ENCODE peak calls at places on chromosome 21, in seven cellular contexts. U is neural progenitor cell, P is PC-3, J is hepatocyte, Y is GM23338, O is MM.1S, X is OCI-LY7. L is an unnamed sample.

GRCh38 chr21:41111681-41112080 is 56.3 kb upstream of the BACE2 start:
- DNase-seq in U (no peak), P (no peak), J (no peak), Y (no peak), O (no peak), X (no peak), L (no peak)

GRCh38 chr21:36709030-36709867 is 10.3 kb downstream of the SIM2 start:
- DNase-seq in U (peak), P (no peak), J (no peak), Y (peak), O (no peak), X (no peak), L (no peak)

GRCh38 chr21:30044447-30045064 is 104.8 kb upstream of the GRIK1 start:
- DNase-seq in U (peak), P (peak), J (peak), Y (peak), O (peak), X (peak), L (peak)

GRCh38 chr21:36610201-36610600 is 88.7 kb upstream of the SIM2 start:
- DNase-seq in U (no peak), P (peak), J (no peak), Y (no peak), O (no peak), X (no peak), L (no peak)

GRCh38 chr21:14452842-14453241 is 69.9 kb upstream of the HSPA13 start:
- DNase-seq in U (no peak), P (no peak), J (no peak), Y (no peak), O (no peak), X (no peak), L (no peak)

GRCh38 chr21:33684923-33685560 is 42.7 kb downstream of the ITSN1 start:
- DNase-seq in U (no peak), P (no peak), J (no peak), Y (peak), O (peak), X (no peak), L (no peak)

GRCh38 chr21:22900511-22900910 is 1902.3 kb downstream of the NCAM2 start:
- DNase-seq in U (no peak), P (peak), J (no peak), Y (no peak), O (no peak), X (no peak), L (no peak)

GRCh38 chr21:39123375-39123774 is 59.9 kb downstream of the PSMG1 start:
- DNase-seq in U (no peak), P (no peak), J (no peak), Y (no peak), O (no peak), X (no peak), L (no peak)

GRCh38 chr21:28719731-28720130 is 272.9 kb downstream of the LTN1 start:
- DNase-seq in U (no peak), P (no peak), J (no peak), Y (no peak), O (no peak), X (no peak), L (peak)

GRCh38 chr21:31132574-31133242 is 94.4 kb upstream of the KRTAP19-8 start:
- DNase-seq in U (no peak), P (no peak), J (no peak), Y (no peak), O (peak), X (no peak), L (peak)

GRCh38 chr21:32348604-32349332 is 44.0 kb downstream of the URB1 start:
- DNase-seq in U (no peak), P (no peak), J (no peak), Y (no peak), O (no peak), X (no peak), L (no peak)

GRCh38 chr21:36321325-36322082 is 1.5 kb downstream of the MORC3 start:
- DNase-seq in U (peak), P (peak), J (peak), Y (peak), O (no peak), X (peak), L (peak)

GRCh38 chr21:45482899-45483821 is 59.1 kb downstream of the SLC19A1 start:
- DNase-seq in U (no peak), P (no peak), J (no peak), Y (no peak), O (no peak), X (no peak), L (no peak)
- H3K4me3 ChIP-seq in U (no peak), P (no peak), J (no peak), Y (no peak), O (no peak), X (no peak), L (no peak)

DNA sequence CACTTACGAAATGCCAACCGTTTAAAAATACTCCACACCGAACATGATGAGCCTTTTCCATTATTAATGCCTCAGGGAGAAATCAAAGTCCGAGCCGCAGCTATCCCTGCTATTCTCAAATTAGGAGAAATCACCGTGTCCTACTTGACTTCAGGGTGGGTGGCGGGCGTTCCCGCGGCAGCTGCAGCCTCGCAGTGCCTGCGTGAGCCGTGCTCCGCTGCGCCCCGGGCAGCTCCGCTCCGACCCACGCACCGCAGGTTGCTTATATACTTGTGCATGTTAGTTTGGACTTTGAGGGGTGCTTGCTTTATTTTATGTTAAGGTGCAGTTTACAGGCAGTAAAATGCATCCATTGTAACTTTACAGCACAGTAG is 35.6 kb upstream of the PCBP3 start:
- DNase-seq in U (no peak), P (no peak), J (no peak), Y (no peak), O (no peak), X (no peak), L (no peak)
- TF ChIP-seq EZH2phosphoT487 in U (no peak), P (no peak), J (no peak), Y (no peak), O (no peak), X (no peak), L (no peak)

GRCh38 chr21:42140196-42140934 is 69.2 kb downstream of the UMODL1 start:
- DNase-seq in U (no peak), P (no peak), J (no peak), Y (no peak), O (no peak), X (no peak), L (no peak)
- H3K4me3 ChIP-seq in U (no peak), P (no peak), J (no peak), Y (no peak), O (no peak), X (no peak), L (no peak)

GRCh38 chr21:15604424-15604823 is 125.4 kb upstream of the USP25 start:
- DNase-seq in U (no peak), P (peak), J (no peak), Y (peak), O (no peak), X (no peak), L (peak)
- TF ChIP-seq EZH2phosphoT487 in U (no peak), P (no peak), J (no peak), Y (no peak), O (no peak), X (no peak), L (no peak)

DNA sequence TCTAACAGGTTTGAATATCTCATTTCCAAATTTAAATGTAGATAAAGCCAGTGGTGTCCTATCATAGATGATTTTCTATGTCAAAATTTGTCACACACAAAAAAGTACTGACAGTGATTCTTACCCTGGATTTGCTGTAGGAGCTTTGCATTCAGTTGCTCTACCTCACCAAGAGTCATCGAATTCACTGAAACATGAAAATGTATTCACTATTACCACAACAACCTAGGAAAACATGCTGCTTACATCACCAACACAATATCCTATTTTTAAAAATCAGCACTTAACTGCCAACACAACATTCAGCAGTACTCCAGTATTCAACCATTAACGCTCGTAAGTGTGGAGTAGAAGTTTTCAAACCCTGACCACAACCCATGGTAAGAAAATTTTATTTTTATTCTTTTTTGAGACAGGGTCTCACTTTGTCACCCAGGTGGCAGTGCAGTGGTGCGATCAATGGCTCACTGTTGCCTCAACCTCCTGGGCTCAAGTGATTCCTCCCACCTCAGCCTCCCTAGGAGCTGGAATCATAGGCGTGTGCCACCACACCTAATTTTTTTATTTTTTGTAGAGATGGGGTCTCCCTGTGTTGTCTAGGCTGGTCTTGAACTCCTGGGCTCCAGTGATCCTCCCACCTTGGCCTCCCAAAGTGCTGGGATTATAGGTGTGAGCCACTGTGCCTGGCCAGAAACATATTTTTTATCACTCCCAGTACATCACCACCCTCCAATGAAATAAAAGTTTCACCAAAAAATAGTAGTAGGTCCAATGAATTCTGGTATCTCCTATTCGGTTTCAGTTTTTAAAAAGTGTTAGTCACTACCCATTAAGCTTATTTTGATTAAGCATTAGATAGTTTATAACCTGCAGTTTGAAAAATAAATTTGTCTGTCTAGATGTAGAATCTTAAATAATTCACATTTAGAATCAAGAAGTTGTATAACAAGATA is 23.8 kb downstream of the C21orf91 start:
- DNase-seq in U (no peak), P (no peak), J (no peak), Y (no peak), O (no peak), X (no peak), L (no peak)
- H3K4me3 ChIP-seq in U (no peak), P (no peak), J (no peak), Y (no peak), O (no peak), X (no peak), L (no peak)

GRCh38 chr21:35026617-35027557 is 22.2 kb downstream of the RUNX1 start:
- DNase-seq in U (peak), P (no peak), J (peak), Y (peak), O (peak), X (peak), L (peak)
- TF ChIP-seq EZH2phosphoT487 in U (no peak), P (no peak), J (no peak), Y (no peak), O (no peak), X (no peak), L (no peak)

DNA sequence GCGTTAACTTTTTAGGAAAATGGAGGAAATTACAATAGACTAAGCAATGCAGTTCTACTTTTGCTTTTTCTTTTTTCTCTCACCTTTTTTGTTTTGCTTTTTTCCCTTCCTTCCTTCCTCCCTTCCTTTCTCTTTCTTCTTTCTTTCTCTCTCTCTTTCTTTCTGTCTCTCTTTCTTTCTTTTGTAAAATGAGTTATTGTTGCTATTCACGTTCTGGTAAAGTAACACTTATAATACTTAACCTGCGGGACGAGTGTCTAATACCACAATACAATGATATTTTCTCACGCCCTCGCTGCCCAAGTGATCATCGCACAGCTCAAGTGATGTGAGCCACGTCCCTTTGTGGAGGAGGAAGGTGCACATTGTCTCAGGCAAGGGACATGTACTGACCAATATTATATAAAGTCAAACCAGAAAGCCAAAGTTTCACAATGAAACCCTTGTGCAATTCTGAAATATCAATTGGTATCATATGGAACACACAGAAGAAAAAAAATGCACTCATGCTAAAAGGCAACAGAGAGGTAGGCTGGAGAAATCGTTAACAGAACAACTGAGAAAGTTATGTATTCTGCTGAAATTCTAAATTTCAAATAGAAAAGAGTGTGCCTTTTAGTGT is 1.7 kb downstream of the JAM2 start:
- DNase-seq in U (no peak), P (no peak), J (no peak), Y (no peak), O (no peak), X (no peak), L (peak)
- H3K4me3 ChIP-seq in U (peak), P (no peak), J (no peak), Y (peak), O (no peak), X (no peak), L (peak)

GRCh38 chr21:26945916-26946315 is 21.0 kb downstream of the ADAMTS5 start:
- DNase-seq in U (no peak), P (no peak), J (no peak), Y (peak), O (no peak), X (no peak), L (peak)
- TF ChIP-seq EZH2phosphoT487 in U (no peak), P (no peak), J (no peak), Y (no peak), O (no peak), X (no peak), L (no peak)

GRCh38 chr21:37917612-37918011 is 1.4 kb upstream of the KCNJ6 start:
- DNase-seq in U (no peak), P (peak), J (no peak), Y (no peak), O (no peak), X (no peak), L (peak)
- H3K4me3 ChIP-seq in U (no peak), P (no peak), J (no peak), Y (no peak), O (no peak), X (no peak), L (no peak)